ENCODE peak calls at places on chromosomes 7 and 10, in six cellular contexts. R, A, F, V, G and Z are unnamed samples.

GRCh38 chr7:120588411-120588810 is 269.5 kb downstream of the TSPAN12 start:
- DNase-seq in A (no peak), V (no peak), F (no peak), R (no peak), G (no peak), Z (no peak)

GRCh38 chr10:34734918-34735317 is 80.2 kb downstream of the PARD3 start:
- DNase-seq in G (no peak), R (no peak), A (no peak), V (no peak), F (no peak), Z (no peak)

GRCh38 chr10:317219-317868 is 182.1 kb downstream of the ZMYND11 start:
- DNase-seq in A (peak; percentile 68), V (peak; percentile 41), F (no peak), G (peak; percentile 17), R (no peak), Z (no peak)

GRCh38 chr7:2004841-2005351 is 227.8 kb downstream of the MAD1L1 start:
- DNase-seq in G (peak; percentile 3), F (no peak), R (no peak), V (no peak), A (peak; percentile 13), Z (no peak)

GRCh38 chr10:3750884-3751283 is 34.1 kb downstream of the KLF6 start:
- DNase-seq in V (no peak), G (no peak), F (no peak), A (no peak), R (no peak), Z (no peak)

GRCh38 chr10:132498562-132499366 is 38.8 kb upstream of the INPP5A start:
- DNase-seq in V (no peak), A (no peak), R (no peak), F (no peak), G (no peak), Z (peak; percentile 71)

GRCh38 chr10:118209215-118209614 is 132.9 kb downstream of the FAM204A start:
- DNase-seq in F (no peak), G (no peak), R (no peak), V (no peak), A (no peak), Z (no peak)

GRCh38 chr7:29991937-29992336 is 2.3 kb upstream of the SCRN1 start:
- DNase-seq in G (no peak), R (no peak), A (no peak), V (no peak), F (no peak), Z (no peak)

GRCh38 chr10:110700947-110701617 is 56.9 kb downstream of the RBM20 start:
- DNase-seq in V (no peak), G (no peak), R (no peak), A (no peak), F (no peak), Z (no peak)

GRCh38 chr7:108484137-108484536 is 27.9 kb upstream of the NRCAM start:
- DNase-seq in A (no peak), V (no peak), G (no peak), F (no peak), R (no peak), Z (no peak)

GRCh38 chr7:131827421-131827820 is 271.0 kb upstream of the PODXL start:
- DNase-seq in R (no peak), V (no peak), G (no peak), A (no peak), F (no peak), Z (no peak)

GRCh38 chr7:139515266-139515665 is 8.2 kb upstream of the CLEC2L start:
- DNase-seq in F (no peak), V (no peak), R (no peak), G (no peak), A (no peak), Z (no peak)

GRCh38 chr7:104207731-104208420 is at the start of gene ORC5:
- DNase-seq in A (peak; percentile 85), F (peak; percentile 48), G (peak; percentile 78), V (peak; percentile 75), R (peak; percentile 84), Z (peak; percentile 95)

GRCh38 chr10:5666324-5667220 is at the start of gene ASB13:
- DNase-seq in R (peak; percentile 68), A (peak; percentile 88), F (peak; percentile 39), V (peak; percentile 26), G (peak; percentile 80), Z (peak; percentile 73)

GRCh38 chr7:70710011-70710480 is 421.9 kb upstream of the GALNT17 start:
- DNase-seq in F (no peak), A (no peak), G (no peak), R (no peak), V (no peak), Z (peak; percentile 61)

GRCh38 chr7:157005456-157006204 is 4.8 kb downstream of the MNX1 start:
- DNase-seq in R (no peak), V (no peak), G (no peak), F (no peak), A (no peak), Z (peak; percentile 30)

GRCh38 chr10:91313761-91314520 is 93.5 kb downstream of the PCGF5 start:
- DNase-seq in G (no peak), F (no peak), R (no peak), A (no peak), V (no peak), Z (no peak)
- H3K4me3 ChIP-seq in G (no peak overlapping the region), F (no peak overlapping the region), R (no peak overlapping the region), A (no peak overlapping the region), V (no peak overlapping the region), Z (no peak overlapping the region)

GRCh38 chr10:104591451-104591850 is 49.6 kb upstream of the SORCS3 start:
- DNase-seq in V (no peak), A (no peak), F (no peak), R (no peak), G (no peak), Z (no peak)

GRCh38 chr10:104584541-104584940 is 56.5 kb upstream of the SORCS3 start:
- DNase-seq in F (no peak), A (no peak), R (no peak), G (no peak), V (no peak), Z (no peak)

GRCh38 chr10:104589871-104590270 is 51.2 kb upstream of the SORCS3 start:
- DNase-seq in G (no peak), A (no peak), R (peak; percentile 34), F (peak; percentile 38), V (no peak), Z (no peak)

DNA sequence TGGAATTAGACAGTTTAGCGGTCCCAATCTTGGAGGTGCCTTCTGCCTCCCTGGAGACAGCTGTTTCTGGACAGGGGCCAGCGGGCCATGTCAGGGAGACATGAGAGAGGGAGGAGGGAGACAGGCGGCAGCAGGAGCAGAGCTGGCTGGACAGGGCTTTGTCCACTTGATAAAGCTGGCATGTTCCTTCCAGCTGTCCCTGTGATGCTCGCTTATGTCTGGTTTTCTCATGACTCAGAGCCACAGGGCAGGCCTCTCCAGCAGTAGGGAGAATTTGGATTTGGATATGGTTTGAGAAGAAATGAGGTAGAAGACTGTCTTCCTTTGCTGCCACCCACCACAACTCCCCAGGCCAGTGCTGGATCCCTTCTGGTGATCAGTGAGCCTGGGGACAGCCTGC is 51.7 kb upstream of the SORCS3 start:
- DNase-seq in V (no peak), A (no peak), F (no peak), R (no peak), G (no peak), Z (no peak)
- H3K4me3 ChIP-seq in V (no peak overlapping the region), A (no peak overlapping the region), F (no peak overlapping the region), R (no peak overlapping the region), G (no peak overlapping the region), Z (no peak overlapping the region)

DNA sequence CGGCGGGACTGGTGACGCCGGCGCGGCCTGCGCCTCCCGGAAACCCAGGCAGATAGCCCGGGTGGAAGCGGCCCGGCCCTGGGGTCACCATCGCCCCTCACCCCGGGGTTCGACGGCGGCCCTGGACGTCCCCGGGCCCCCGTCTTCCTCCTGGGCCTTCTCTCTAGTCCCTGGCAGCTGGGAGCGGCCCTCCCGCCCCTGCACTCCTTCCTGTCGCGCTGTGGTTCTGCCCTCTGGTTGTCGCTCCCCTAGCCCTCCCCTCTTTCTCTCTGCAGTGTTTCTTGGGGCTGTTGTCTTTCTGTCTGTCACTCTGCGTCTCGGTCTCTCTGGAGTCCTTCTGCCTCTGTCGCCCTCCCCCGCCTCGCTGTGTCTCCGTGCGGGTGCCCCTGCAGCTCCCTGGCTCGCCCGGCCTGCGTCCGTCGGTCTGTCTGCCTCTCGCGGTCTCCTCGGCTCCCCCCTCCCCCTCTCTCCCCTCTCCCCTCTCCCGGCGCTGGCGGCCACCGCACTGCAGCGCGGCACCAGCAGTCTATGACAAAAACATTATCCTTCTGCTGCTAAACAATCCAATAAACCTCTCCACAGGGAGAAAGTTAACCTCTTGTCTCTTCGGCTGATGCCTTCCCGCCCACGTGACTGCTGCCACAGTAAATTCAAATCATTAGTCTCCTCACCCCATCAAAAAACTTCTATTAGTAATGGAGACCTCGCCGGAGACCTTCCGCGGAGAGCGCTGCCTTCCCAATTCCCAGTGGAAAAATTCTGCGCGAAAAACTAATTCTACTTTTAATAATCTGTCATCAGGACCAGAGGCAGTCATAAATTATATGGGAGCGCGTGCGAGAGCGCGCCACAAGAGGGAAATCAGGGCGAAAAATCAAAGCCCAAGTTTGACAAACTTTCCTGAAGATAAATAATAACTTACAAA is 90.3 kb upstream of the PAX2 start:
- DNase-seq in A (no peak), R (no peak), F (no peak), G (no peak), V (peak; percentile 27), Z (peak; percentile 59)
- H3K4me3 ChIP-seq in A (no peak overlapping the region), R (peak overlapping the region; percentile 56), F (peak overlapping the region; percentile 41), G (no peak overlapping the region), V (peak overlapping the region; percentile 31), Z (no peak overlapping the region)

GRCh38 chr10:103123282-103124033 is 69.6 kb downstream of the NT5C2 start:
- DNase-seq in A (no peak), G (no peak), R (no peak), F (no peak), V (no peak), Z (no peak)
- H3K4me3 ChIP-seq in A (no peak overlapping the region), G (no peak overlapping the region), R (no peak overlapping the region), F (no peak overlapping the region), V (no peak overlapping the region), Z (no peak overlapping the region)

GRCh38 chr10:106772957-106773356 is 391.5 kb downstream of the SORCS1 start:
- DNase-seq in G (no peak), A (no peak), F (no peak), V (no peak), R (no peak), Z (no peak)
- H3K4me3 ChIP-seq in G (no peak overlapping the region), A (no peak overlapping the region), F (no peak overlapping the region), V (no peak overlapping the region), R (no peak overlapping the region), Z (no peak overlapping the region)